ENCODE peak calls at places on chromosomes 2 and 18, in nine cellular contexts. Y is left lung, L is A549, G is IMR-90, N is K562, E is body of pancreas, A is GM20000, V is fibroblast of mammary gland, T is AG04449. C is an unnamed sample.

GRCh38 chr2:172375247-172375646 is 52.1 kb upstream of the ITGA6 start:
- DNase-seq in A (no peak), N (no peak), V (peak), G (no peak), T (no peak), E (no peak), Y (no peak), L (no peak), C (no peak)

GRCh38 chr2:174859563-174860169 is 95.4 kb upstream of the CHRNA1 start:
- DNase-seq in A (no peak), L (no peak), G (no peak), T (no peak), Y (no peak), V (no peak), N (no peak), E (no peak), C (no peak)

GRCh38 chr2:172445851-172446250 is 18.5 kb downstream of the ITGA6 start:
- DNase-seq in L (no peak), G (peak), A (no peak), N (no peak), T (no peak), E (no peak), V (no peak), Y (no peak), C (no peak)

GRCh38 chr18:50866765-50867164 is 12.2 kb upstream of the ME2 start:
- DNase-seq in A (peak), Y (no peak), V (peak), T (no peak), G (no peak), N (no peak), L (no peak), E (no peak), C (no peak)

GRCh38 chr2:100814043-100814442 is 5.9 kb upstream of the NPAS2 start:
- DNase-seq in E (no peak), A (no peak), V (no peak), G (no peak), Y (no peak), T (no peak), L (no peak), N (no peak), C (no peak)

GRCh38 chr2:9770308-9771100 is 72.8 kb upstream of the TAF1B start:
- DNase-seq in G (peak), V (peak), Y (peak), N (peak), A (peak), T (peak), L (peak), E (peak), C (no peak)

GRCh38 chr2:28226558-28226957 is 166.1 kb upstream of the FOSL2 start:
- DNase-seq in T (no peak), Y (no peak), G (no peak), N (no peak), L (no peak), V (no peak), E (no peak), A (no peak), C (no peak)

GRCh38 chr18:48939368-48940097 is 11.2 kb downstream of the SMAD7 start:
- DNase-seq in G (no peak), L (no peak), V (no peak), T (no peak), A (no peak), Y (no peak), E (no peak), N (no peak), C (no peak)

GRCh38 chr18:45467307-45467706 is 148.0 kb upstream of the SLC14A2 start:
- DNase-seq in V (peak), G (no peak), Y (no peak), A (no peak), N (no peak), L (no peak), T (no peak), E (no peak), C (no peak)

GRCh38 chr2:230849633-230850357 is 14.9 kb upstream of the ITM2C start:
- DNase-seq in N (peak), V (peak), L (peak), G (no peak), T (no peak), E (peak), Y (peak), A (peak), C (peak)

GRCh38 chr2:97806738-97807618 is 93.6 kb downstream of the ZAP70 start:
- DNase-seq in G (peak), Y (peak), V (peak), E (peak), L (peak), T (peak), A (peak), N (peak), C (peak)

DNA sequence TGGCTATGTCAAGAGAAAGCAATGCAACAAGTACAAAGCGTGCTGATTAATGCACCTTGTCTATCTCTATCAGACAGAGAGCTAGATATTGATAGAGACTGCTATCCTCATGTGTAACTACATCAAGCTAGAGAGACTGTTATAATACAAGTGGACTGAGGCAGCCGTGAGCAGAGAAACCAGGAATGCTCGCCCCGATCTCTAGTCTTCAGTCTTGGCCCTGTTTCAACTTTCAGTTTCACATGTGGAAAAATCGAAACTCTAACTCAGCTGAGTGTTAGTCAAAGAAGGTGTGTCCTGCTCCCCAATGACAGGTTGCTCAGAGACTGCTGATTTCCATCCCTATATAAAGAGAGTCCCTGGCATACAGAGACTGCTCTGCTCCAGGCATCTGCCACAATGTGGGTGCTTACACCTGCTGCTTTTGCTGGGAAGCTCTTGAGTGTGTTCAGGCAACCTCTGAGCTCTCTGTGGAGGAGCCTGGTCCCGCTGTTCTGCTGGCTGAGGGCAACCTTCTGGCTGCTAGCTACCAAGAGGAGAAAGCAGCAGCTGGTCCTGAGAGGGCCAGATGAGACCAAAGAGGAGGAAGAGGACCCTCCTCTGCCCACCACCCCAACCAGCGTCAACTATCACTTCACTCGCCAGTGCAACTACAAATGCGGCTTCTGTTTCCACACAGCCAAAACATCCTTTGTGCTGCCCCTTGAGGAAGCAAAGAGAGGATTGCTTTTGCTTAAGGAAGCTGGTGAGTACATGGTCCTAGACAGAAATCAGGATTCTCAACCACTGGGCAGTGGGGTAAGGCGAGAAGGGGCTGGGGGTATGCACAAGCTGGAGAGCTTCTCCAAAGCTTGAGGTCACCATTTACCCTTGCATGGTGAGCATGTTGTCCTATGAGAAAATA is at the start of gene RSAD2:
- DNase-seq in A (no peak), L (no peak), T (no peak), E (peak), Y (no peak), N (peak), V (peak), G (peak), C (no peak)
- TF ChIP-seq CTCF in A (no peak), L (no peak), T (no peak), E (no peak), Y (no peak), N (no peak), V (no peak), G (no peak), C (no peak)

GRCh38 chr2:110713508-110714362 is 18.6 kb upstream of the ACOXL start:
- DNase-seq in Y (no peak), G (no peak), T (no peak), N (no peak), E (no peak), L (no peak), V (no peak), A (no peak), C (no peak)
- TF ChIP-seq CTCF in Y (no peak), G (no peak), T (no peak), N (no peak), E (no peak), L (no peak), V (no peak), A (no peak), C (no peak)

GRCh38 chr2:56195563-56195962 is 11.8 kb downstream of the CCDC85A start:
- DNase-seq in L (no peak), T (no peak), V (peak), N (no peak), E (no peak), A (no peak), G (no peak), Y (no peak), C (no peak)

GRCh38 chr2:56192664-56193305 is 9.0 kb downstream of the CCDC85A start:
- DNase-seq in T (no peak), Y (peak), G (no peak), E (no peak), L (no peak), N (no peak), A (no peak), V (no peak), C (no peak)

GRCh38 chr2:56191617-56192016 is 7.8 kb downstream of the CCDC85A start:
- DNase-seq in A (no peak), L (peak), Y (no peak), N (no peak), G (peak), E (no peak), T (no peak), V (peak), C (no peak)
- TF ChIP-seq CTCF in A (no peak), L (peak), Y (peak), N (peak), G (peak), E (peak), T (peak), V (peak), C (no peak)

GRCh38 chr2:35343135-35343534 is 1012.4 kb upstream of the CRIM1 start:
- DNase-seq in A (no peak), E (no peak), N (peak), L (peak), Y (no peak), G (no peak), T (no peak), V (no peak), C (no peak)
- TF ChIP-seq CTCF in A (no peak), E (no peak), N (peak), L (peak), Y (no peak), G (peak), T (no peak), V (peak), C (no peak)

DNA sequence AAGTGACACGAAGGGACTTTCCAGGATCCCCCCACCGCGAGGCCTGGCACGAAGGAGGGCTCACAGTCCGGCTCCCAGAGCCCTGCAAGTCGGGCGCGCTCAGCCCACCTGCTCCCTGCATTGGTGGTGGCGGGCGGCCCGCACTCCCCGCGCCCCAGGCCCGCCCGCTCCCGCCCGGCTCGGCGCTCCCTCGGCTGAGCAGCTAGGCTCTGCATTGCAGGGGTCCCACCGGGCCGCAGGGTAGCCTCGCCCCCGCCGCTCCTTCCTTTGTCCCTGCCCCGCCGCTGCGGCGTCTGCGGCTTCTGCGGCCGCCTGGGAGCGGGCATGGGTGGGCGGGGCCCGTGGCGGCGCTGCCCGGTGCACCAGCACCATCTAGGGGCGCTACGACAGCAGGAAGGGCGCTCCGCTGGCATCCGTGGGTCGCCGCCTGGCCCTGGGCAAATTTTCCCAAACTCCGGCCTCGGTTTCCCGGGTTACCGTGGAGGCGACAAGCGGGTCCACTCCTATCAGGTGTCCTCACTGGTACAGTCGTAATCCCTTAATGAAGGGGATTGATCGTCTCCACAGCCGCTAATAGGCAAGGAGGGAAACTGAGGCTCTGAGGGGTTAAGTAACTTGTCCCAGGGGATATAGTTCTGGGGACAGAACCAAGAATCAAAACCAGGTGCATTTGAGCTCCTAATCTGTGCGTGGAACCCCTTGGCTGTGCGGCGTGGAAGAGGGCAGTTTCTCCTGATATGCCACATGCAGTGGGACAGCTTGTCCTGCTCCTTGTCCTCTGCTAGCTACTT is 157.4 kb downstream of the CYRIA start:
- DNase-seq in A (no peak), N (peak), T (no peak), L (peak), G (no peak), V (no peak), E (peak), Y (peak), C (peak)
- TF ChIP-seq CTCF in A (no peak), N (peak), T (peak), L (peak), G (peak), V (peak), E (peak), Y (peak), C (no peak)

DNA sequence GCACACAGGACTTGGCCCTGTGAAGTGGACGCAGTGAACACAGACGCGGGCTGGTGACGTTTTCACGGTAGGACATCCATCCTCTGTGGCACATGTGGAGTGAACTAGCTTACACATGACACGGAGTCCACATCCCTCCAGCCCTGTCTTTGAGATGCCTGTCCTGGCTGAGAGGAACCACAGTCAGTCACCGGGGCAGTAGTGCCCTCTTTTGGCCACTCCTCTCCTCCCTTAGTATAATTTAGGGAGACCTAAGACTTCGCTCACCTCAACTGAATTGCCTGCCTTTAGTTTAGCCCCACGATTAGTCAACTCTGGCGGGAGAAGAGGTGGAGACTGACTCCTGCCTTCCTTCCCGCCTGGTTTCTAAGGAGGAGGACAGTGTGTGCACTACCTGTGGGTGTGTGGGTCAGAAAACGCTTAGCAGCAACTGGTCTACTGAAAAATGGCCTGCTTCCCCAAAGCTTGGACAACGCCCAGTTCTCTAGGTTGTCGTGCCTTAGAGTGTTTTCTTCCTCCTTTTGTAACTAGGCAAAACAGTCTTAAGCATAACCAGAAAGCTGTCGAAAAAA is 70.6 kb downstream of the MBP start:
- DNase-seq in L (no peak), T (no peak), A (peak), E (no peak), N (peak), G (no peak), V (no peak), Y (no peak), C (no peak)
- TF ChIP-seq CTCF in L (no peak), T (no peak), A (peak), E (no peak), N (no peak), G (no peak), V (no peak), Y (no peak), C (no peak)

DNA sequence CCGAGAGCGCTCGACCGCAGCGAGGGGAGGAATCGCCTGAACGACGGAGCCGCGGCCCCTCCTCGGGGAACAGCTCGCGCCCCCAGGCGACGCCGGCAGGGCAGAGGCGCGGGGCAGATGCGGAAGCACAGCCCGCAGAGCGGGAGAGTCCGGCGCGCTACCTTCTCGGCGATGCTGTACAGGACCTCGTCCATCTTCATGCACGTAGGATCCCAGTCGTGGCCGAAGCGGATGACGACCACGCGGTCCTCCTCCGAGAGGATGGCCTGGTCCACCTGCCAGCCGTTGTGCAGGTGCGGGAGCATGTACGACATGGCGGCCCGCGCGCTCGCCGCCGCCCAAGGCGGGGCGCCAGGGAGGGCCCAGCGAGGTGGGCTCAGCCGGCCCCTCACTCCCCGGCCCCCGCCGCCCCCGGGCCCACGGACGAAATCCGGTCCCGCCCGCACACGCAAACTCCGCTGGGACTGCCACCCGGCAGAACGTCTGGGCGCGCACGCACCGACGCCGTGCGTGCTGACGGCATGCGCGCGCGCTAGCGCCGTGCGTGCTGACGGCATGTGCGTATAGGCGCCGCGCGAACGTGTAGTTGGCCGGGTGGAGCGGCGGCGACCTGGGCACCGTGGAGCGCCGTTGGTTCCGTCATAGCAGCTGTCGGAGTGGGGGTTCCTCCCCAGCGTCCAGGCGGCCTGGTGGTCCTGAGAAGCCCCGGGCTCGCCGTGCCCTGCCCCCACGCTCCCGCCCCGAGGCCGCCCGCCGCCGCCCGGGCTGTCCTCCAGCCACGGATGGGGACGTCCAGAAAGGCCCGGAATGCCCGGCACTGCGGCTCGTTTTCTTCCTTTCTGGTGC is at the start of gene TXNL4A:
- DNase-seq in T (no peak), V (peak), G (peak), E (peak), N (peak), L (peak), Y (peak), A (peak), C (peak)
- TF ChIP-seq CTCF in T (peak), V (no peak), G (peak), E (peak), N (peak), L (no peak), Y (peak), A (peak), C (no peak)

DNA sequence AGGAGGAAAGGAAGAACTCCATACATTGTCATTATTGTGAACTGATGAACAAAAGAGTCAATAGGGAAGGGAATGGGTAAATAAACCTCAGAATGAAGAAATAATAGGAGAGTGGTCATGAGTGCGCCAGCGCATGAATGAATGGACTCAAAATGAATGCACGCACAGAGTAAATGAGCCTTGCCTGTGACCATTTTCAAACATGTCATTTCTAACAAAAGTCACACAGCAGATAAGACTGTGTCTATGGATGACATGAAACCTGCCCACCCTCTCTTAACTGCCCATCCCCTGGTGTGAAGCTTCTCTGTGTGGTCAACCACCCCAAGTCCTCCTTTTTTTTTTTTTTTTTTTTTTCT is 121.1 kb upstream of the TEX51 start:
- DNase-seq in N (no peak), L (no peak), G (no peak), T (no peak), V (no peak), E (no peak), Y (no peak), A (no peak), C (no peak)
- TF ChIP-seq CTCF in N (no peak), L (no peak), G (no peak), T (no peak), V (no peak), E (no peak), Y (no peak), A (no peak), C (no peak)

C was measured in activated B cell treated with CpG ODN at 0.5 μM for 24 hours.